ENCODE peak calls at places on chromosomes 3 and 15, in six cellular contexts. S, I, Q, C, L and R are unnamed samples.

GRCh38 chr3:171977860-171978259 is 61.5 kb upstream of the FNDC3B start:
- DNase-seq in S (no peak), I (no peak), Q (no peak), C (no peak), L (no peak), R (peak)

GRCh38 chr15:92277776-92278175 is 115.9 kb upstream of the ST8SIA2 start:
- DNase-seq in S (no peak), I (peak), Q (no peak), C (no peak), L (no peak), R (peak)

GRCh38 chr3:71497367-71497925 is 86.1 kb downstream of the FOXP1 start:
- DNase-seq in S (no peak), I (no peak), Q (no peak), C (no peak), L (no peak), R (no peak)

GRCh38 chr3:169846458-169847193 is 23.1 kb downstream of the LRRC31 start:
- DNase-seq in S (no peak), I (peak), Q (no peak), C (no peak), L (no peak), R (peak)

GRCh38 chr15:39417766-39418165 is 163.1 kb upstream of the THBS1 start:
- DNase-seq in S (no peak), I (no peak), Q (no peak), C (no peak), L (no peak), R (no peak)

GRCh38 chr3:11126653-11127052 is 27.6 kb upstream of the HRH1 start:
- DNase-seq in S (no peak), I (no peak), Q (no peak), C (no peak), L (no peak), R (no peak)

GRCh38 chr3:70360985-70361384 is 48.5 kb upstream of the MDFIC2 start:
- DNase-seq in S (no peak), I (no peak), Q (no peak), C (no peak), L (no peak), R (no peak)

GRCh38 chr15:58770519-58770856 is 614 bp upstream of the MINDY2 start:
- DNase-seq in S (no peak), I (no peak), Q (no peak), C (no peak), L (no peak), R (no peak)

GRCh38 chr15:93048759-93049161 is 40.3 kb downstream of the RGMA start:
- DNase-seq in S (peak), I (no peak), Q (no peak), C (peak), L (no peak), R (peak)

GRCh38 chr3:150447631-150448465 is 39.8 kb downstream of the TSC22D2 start:
- DNase-seq in S (no peak), I (no peak), Q (no peak), C (no peak), L (no peak), R (no peak)

GRCh38 chr3:171528102-171528501 is 67.9 kb upstream of the TNIK start:
- DNase-seq in S (no peak), I (no peak), Q (no peak), C (no peak), L (no peak), R (no peak)

GRCh38 chr3:129519449-129519848 is 9.0 kb upstream of the RHO start:
- DNase-seq in S (no peak), I (no peak), Q (no peak), C (no peak), L (no peak), R (no peak)

DNA sequence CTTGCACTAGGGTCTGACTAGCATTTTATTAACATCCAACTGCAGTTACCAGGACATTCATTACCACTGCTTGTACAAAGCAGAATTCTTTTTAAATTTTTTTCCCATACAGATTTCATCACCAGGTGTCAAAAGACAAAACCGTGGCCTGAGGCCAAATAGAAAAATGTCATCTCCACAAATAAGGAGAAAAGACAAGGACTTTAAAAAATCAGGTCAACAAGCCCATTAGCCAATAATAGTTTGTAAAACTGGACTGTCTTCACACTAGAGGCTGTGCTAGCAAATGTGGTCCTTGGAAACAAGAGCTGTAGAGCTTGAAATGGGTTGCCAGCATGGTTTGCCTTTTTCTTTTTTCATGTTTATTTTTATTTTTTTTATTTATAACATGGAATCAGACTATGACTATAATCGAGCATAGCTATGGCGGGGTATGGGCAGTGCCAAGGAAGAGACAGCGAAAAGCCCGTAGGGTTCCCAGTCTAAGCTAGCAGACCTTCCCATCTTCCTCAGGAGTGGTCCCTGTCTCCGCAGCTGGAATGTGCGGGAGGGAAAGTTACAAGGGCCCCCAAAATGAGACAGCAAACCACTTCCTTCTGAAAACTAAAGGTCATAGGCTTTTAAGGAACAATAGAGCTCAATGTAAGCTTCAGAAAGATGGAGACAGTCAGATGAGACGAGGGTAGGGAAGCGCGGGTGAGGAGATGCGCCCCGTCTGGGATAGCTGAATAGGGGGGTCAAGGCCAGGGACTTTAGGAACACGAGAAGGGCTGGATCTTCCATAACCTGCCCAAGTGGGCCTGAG is 1.5 kb downstream of the PTPN9 start:
- DNase-seq in S (no peak), I (no peak), Q (no peak), C (no peak), L (no peak), R (no peak)
- H3K27ac ChIP-seq in S (no peak), I (peak), Q (peak), C (peak), L (peak), R (peak)

GRCh38 chr3:151581046-151581445 is 120.2 kb upstream of the IGSF10 start:
- DNase-seq in S (no peak), I (no peak), Q (no peak), C (no peak), L (no peak), R (no peak)

GRCh38 chr3:151578495-151578894 is 117.6 kb upstream of the IGSF10 start:
- DNase-seq in S (no peak), I (no peak), Q (no peak), C (no peak), L (no peak), R (no peak)

GRCh38 chr3:151580592-151580991 is 119.7 kb upstream of the IGSF10 start:
- DNase-seq in S (no peak), I (no peak), Q (no peak), C (no peak), L (no peak), R (no peak)

GRCh38 chr3:151576524-151576923 is 115.7 kb upstream of the IGSF10 start:
- DNase-seq in S (no peak), I (no peak), Q (no peak), C (no peak), L (no peak), R (no peak)

GRCh38 chr3:151579571-151580270 is 118.9 kb upstream of the IGSF10 start:
- DNase-seq in S (no peak), I (no peak), Q (no peak), C (peak), L (no peak), R (no peak)
- TF ChIP-seq CTCF in S (no peak), I (no peak), Q (no peak), C (no peak), L (no peak), R (no peak)

GRCh38 chr3:35394400-35394799 is 244.9 kb upstream of the ARPP21 start:
- DNase-seq in S (no peak), I (no peak), Q (no peak), C (no peak), L (no peak), R (no peak)

GRCh38 chr3:35392187-35392586 is 247.1 kb upstream of the ARPP21 start:
- DNase-seq in S (no peak), I (no peak), Q (no peak), C (no peak), L (no peak), R (no peak)

GRCh38 chr3:35393916-35394315 is 245.4 kb upstream of the ARPP21 start:
- DNase-seq in S (no peak), I (no peak), Q (no peak), C (no peak), L (no peak), R (no peak)

GRCh38 chr3:35385271-35385670 is 254.1 kb upstream of the ARPP21 start:
- DNase-seq in S (no peak), I (no peak), Q (no peak), C (no peak), L (no peak), R (no peak)

GRCh38 chr3:35389907-35390306 is 249.4 kb upstream of the ARPP21 start:
- DNase-seq in S (no peak), I (no peak), Q (no peak), C (no peak), L (no peak), R (no peak)
- H3K27ac ChIP-seq in S (no peak), I (no peak), Q (no peak), C (no peak), L (no peak), R (no peak)

GRCh38 chr3:53531749-53532148 is 37.3 kb downstream of the CACNA1D start:
- DNase-seq in S (no peak), I (no peak), Q (no peak), C (no peak), L (no peak), R (no peak)
- TF ChIP-seq CTCF in S (peak), I (peak), Q (no peak), C (no peak), L (no peak), R (no peak)

GRCh38 chr15:71756574-71757352 is 53.6 kb upstream of the NR2E3 start:
- DNase-seq in S (no peak), I (no peak), Q (no peak), C (no peak), L (no peak), R (no peak)

GRCh38 chr15:71754660-71755059 is 55.7 kb upstream of the NR2E3 start:
- DNase-seq in S (no peak), I (no peak), Q (no peak), C (no peak), L (no peak), R (no peak)

GRCh38 chr15:71753346-71753745 is 57.0 kb upstream of the NR2E3 start:
- DNase-seq in S (no peak), I (no peak), Q (no peak), C (no peak), L (no peak), R (no peak)

GRCh38 chr15:71755092-71755491 is 55.3 kb upstream of the NR2E3 start:
- DNase-seq in S (no peak), I (no peak), Q (no peak), C (no peak), L (no peak), R (no peak)

DNA sequence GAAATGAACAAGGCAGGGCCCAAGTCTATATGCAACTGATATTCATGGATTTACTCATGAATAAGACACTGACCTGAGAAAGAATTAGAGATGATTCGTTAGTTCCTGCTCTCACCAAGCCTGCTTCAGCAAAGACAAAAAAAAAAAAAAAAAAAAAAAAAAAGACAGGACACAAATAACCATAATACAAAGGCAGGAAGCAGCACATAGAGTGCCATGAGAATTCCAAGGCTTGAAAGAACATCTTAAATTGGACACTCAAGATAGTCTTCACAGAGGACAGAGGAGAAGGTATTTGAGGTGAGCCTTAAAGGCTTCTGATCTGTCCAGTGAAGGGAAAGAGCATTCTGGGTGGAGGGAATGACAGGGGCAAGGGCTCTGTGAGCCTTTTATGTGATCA is 54.8 kb upstream of the NR2E3 start:
- DNase-seq in S (no peak), I (no peak), Q (no peak), C (no peak), L (no peak), R (no peak)
- H3K27ac ChIP-seq in S (peak), I (no peak), Q (no peak), C (no peak), L (no peak), R (no peak)

GRCh38 chr3:148991219-148992026 is at the start of gene GYG1:
- DNase-seq in S (peak), I (no peak), Q (peak), C (peak), L (peak), R (peak)
- TF ChIP-seq CTCF in S (peak), I (no peak), Q (peak), C (peak), L (peak), R (no peak)

DNA sequence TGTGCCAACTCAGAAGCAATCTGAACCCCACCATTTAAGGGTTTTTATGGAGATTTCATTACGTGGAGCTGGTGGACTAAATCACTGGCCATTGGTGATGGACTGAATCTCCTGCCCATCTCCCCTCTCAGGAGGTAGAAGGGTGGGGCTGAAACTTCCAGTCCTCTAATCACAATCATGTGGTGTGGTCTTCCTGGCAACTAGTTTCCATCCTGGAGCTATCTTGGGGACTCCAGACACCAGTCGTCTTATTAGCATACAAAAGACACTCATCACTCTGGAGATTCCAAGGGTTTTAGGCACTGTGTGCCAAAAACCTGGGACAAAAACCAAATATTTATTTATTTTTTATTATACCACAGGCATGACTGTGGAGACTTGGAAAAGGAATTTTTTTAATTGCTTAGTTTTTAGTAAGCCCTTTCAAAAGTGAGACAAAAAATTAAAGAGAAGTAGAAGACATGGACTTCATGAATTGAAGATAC is 203.6 kb downstream of the WNT5A start:
- DNase-seq in S (no peak), I (no peak), Q (no peak), C (no peak), L (no peak), R (no peak)
- H3K27ac ChIP-seq in S (no peak), I (no peak), Q (no peak), C (no peak), L (no peak), R (no peak)

GRCh38 chr15:72585025-72585424 is 69.5 kb upstream of the GOLGA6B start:
- DNase-seq in S (no peak), I (no peak), Q (no peak), C (no peak), L (no peak), R (no peak)

GRCh38 chr15:72590427-72590826 is 64.1 kb upstream of the GOLGA6B start:
- DNase-seq in S (no peak), I (no peak), Q (no peak), C (no peak), L (no peak), R (no peak)

GRCh38 chr15:72588096-72588495 is 66.4 kb upstream of the GOLGA6B start:
- DNase-seq in S (no peak), I (no peak), Q (no peak), C (no peak), L (no peak), R (no peak)

GRCh38 chr15:72584006-72584405 is 70.5 kb upstream of the GOLGA6B start:
- DNase-seq in S (no peak), I (no peak), Q (no peak), C (no peak), L (no peak), R (no peak)

DNA sequence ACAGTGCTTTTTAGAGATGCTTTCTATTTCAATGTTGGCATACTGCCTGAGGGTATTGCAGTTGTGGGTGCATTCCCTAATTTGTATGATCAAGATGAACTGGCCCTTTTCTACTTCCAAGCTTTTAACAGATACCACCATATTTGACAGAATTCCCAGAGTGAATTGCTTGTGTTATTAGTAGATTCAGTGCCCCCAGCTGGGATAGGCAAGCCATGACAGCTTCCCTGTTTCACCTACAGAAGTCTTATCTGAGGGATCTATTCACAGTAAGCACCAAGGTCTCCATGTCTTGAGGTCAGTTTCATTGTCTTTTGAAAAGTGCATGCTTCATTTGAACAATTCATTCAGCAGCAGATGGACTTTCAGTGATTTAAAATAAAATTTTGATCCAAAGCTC is 68.8 kb upstream of the GOLGA6B start:
- DNase-seq in S (no peak), I (no peak), Q (no peak), C (no peak), L (no peak), R (no peak)
- TF ChIP-seq CTCF in S (no peak), I (peak), Q (no peak), C (peak), L (no peak), R (peak)

GRCh38 chr3:197289726-197290125 is 8.7 kb downstream of the DLG1 start:
- DNase-seq in S (no peak), I (no peak), Q (no peak), C (no peak), L (no peak), R (no peak)
- H3K27ac ChIP-seq in S (no peak), I (peak), Q (no peak), C (peak), L (no peak), R (peak)